ENCODE peak calls at places on chromosomes 16 and 17, in six cellular contexts. One of them, this sample, is unnamed. For H3K4me1, the result is how much of the 10 kb centered on the place peaks cover.

GRCh38 chr17:44602970-44603369 is 45.7 kb downstream of the FZD2 start:
- DNase-seq in H1: no peak
- DNase-seq in CD8-positive, alpha-beta memory T cell: no peak
- DNase-seq in K562: no peak
- DNase-seq in endodermal cell: no peak
- DNase-seq in breast epithelium: no peak
- DNase-seq in this sample: no peak

GRCh38 chr17:45841883-45842525 is 2.7 kb upstream of the SPPL2C start:
- DNase-seq in K562: no peak
- DNase-seq in CD8-positive, alpha-beta memory T cell: no peak
- DNase-seq in H1: no peak
- DNase-seq in breast epithelium: no peak
- DNase-seq in endodermal cell: no peak
- DNase-seq in this sample: no peak

GRCh38 chr16:27862953-27863352 is 200.6 kb downstream of the GSG1L start:
- DNase-seq in H1: no peak
- DNase-seq in K562: no peak
- DNase-seq in endodermal cell: no peak
- DNase-seq in breast epithelium: no peak
- DNase-seq in CD8-positive, alpha-beta memory T cell: no peak
- DNase-seq in this sample: no peak

GRCh38 chr17:17419621-17420020 is 57.2 kb upstream of the MED9 start:
- DNase-seq in endodermal cell: no peak
- DNase-seq in H1: no peak
- DNase-seq in K562: no peak
- DNase-seq in CD8-positive, alpha-beta memory T cell: no peak
- DNase-seq in breast epithelium: no peak
- DNase-seq in this sample: no peak

GRCh38 chr17:7043544-7044268 is at the start of gene SLC16A11:
- DNase-seq in K562: no peak
- DNase-seq in endodermal cell: peak
- DNase-seq in H1: no peak
- DNase-seq in CD8-positive, alpha-beta memory T cell: peak
- DNase-seq in breast epithelium: no peak
- DNase-seq in this sample: no peak

GRCh38 chr17:66464921-66465320 is 162.5 kb downstream of the PRKCA start:
- DNase-seq in CD8-positive, alpha-beta memory T cell: no peak
- DNase-seq in H1: no peak
- DNase-seq in endodermal cell: no peak
- DNase-seq in K562: no peak
- DNase-seq in breast epithelium: no peak
- DNase-seq in this sample: no peak

GRCh38 chr16:8522757-8523156 is 67.6 kb downstream of the TMEM114 start:
- DNase-seq in K562: no peak
- DNase-seq in H1: no peak
- DNase-seq in endodermal cell: no peak
- DNase-seq in CD8-positive, alpha-beta memory T cell: no peak
- DNase-seq in breast epithelium: no peak
- DNase-seq in this sample: no peak

GRCh38 chr16:30927789-30928378 is 4.5 kb downstream of the FBXL19 start:
- DNase-seq in breast epithelium: no peak
- DNase-seq in CD8-positive, alpha-beta memory T cell: peak
- DNase-seq in endodermal cell: peak
- DNase-seq in K562: peak
- DNase-seq in H1: peak
- DNase-seq in this sample: no peak

DNA sequence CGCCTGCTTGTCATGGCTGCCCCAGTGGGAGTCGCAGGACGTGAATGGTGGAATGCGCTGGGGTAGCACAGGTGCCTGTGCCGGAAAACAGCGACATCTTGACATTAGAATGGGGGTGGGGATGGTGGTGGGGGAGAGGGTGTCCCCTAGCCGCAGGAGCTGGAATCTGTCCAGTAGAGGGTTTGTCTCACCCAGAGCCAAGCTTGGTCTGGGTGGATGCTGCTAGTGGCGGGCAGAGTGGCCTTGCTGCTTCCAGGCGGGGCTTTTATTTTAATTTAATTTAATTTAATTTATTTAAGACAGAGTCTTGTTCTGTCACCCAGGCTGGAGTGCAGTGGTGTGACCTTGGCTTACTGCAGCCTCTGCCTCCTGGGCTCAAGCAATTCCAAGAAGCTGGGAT is 7.7 kb downstream of the BAIAP2 start:
- DNase-seq in breast epithelium: no peak
- DNase-seq in H1: no peak
- DNase-seq in endodermal cell: no peak
- DNase-seq in CD8-positive, alpha-beta memory T cell: no peak
- DNase-seq in K562: no peak
- DNase-seq in this sample: no peak
- H3K4me1 ChIP-seq in breast epithelium: under half
- H3K4me1 ChIP-seq in H1: under half
- H3K4me1 ChIP-seq in endodermal cell: under half
- H3K4me1 ChIP-seq in CD8-positive, alpha-beta memory T cell: under half
- H3K4me1 ChIP-seq in K562: under half
- H3K4me1 ChIP-seq in this sample: half or more

GRCh38 chr16:682493-683395 is 1.4 kb downstream of the JMJD8 start:
- DNase-seq in endodermal cell: no peak
- DNase-seq in H1: no peak
- DNase-seq in K562: no peak
- DNase-seq in CD8-positive, alpha-beta memory T cell: no peak
- DNase-seq in breast epithelium: no peak
- DNase-seq in this sample: no peak
- H3K4me3 ChIP-seq in endodermal cell: peak
- H3K4me3 ChIP-seq in H1: peak
- H3K4me3 ChIP-seq in K562: peak
- H3K4me3 ChIP-seq in CD8-positive, alpha-beta memory T cell: no peak
- H3K4me3 ChIP-seq in breast epithelium: no peak
- H3K4me3 ChIP-seq in this sample: no peak

GRCh38 chr17:77456951-77457548 is 316.3 kb downstream of the SEC14L1 start:
- DNase-seq in breast epithelium: no peak
- DNase-seq in CD8-positive, alpha-beta memory T cell: peak
- DNase-seq in H1: no peak
- DNase-seq in endodermal cell: no peak
- DNase-seq in K562: no peak
- DNase-seq in this sample: no peak

GRCh38 chr17:77455111-77455877 is 314.5 kb downstream of the SEC14L1 start:
- DNase-seq in CD8-positive, alpha-beta memory T cell: peak
- DNase-seq in H1: no peak
- DNase-seq in breast epithelium: no peak
- DNase-seq in endodermal cell: no peak
- DNase-seq in K562: no peak
- DNase-seq in this sample: no peak

GRCh38 chr17:77454560-77455095 is 313.9 kb downstream of the SEC14L1 start:
- DNase-seq in endodermal cell: peak
- DNase-seq in breast epithelium: no peak
- DNase-seq in CD8-positive, alpha-beta memory T cell: peak
- DNase-seq in K562: no peak
- DNase-seq in H1: no peak
- DNase-seq in this sample: no peak

GRCh38 chr17:77456271-77456950 is 315.6 kb downstream of the SEC14L1 start:
- DNase-seq in CD8-positive, alpha-beta memory T cell: peak
- DNase-seq in K562: no peak
- DNase-seq in H1: no peak
- DNase-seq in endodermal cell: no peak
- DNase-seq in breast epithelium: no peak
- DNase-seq in this sample: no peak

DNA sequence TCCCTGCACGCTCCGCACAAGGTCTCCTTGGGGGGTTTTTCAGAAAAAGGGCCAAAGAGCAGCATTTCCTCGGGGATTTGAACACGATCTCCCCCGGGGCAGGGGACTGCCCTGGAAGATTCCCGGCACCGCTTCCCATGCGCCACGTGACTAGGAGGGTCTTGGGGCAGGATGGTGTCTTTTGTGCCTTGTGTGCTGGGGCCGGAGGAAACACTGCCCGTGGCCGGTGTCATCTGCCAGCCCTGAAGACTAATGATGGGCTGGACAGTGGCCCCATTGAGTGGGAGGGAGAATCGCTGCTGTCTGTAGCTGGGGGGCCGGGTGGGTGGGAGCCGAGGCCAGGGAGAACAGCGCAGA is 315.1 kb downstream of the SEC14L1 start:
- DNase-seq in breast epithelium: no peak
- DNase-seq in H1: no peak
- DNase-seq in endodermal cell: no peak
- DNase-seq in CD8-positive, alpha-beta memory T cell: no peak
- DNase-seq in K562: no peak
- DNase-seq in this sample: no peak
- H3K4me1 ChIP-seq in breast epithelium: under half
- H3K4me1 ChIP-seq in H1: under half
- H3K4me1 ChIP-seq in endodermal cell: under half
- H3K4me1 ChIP-seq in CD8-positive, alpha-beta memory T cell: half or more
- H3K4me1 ChIP-seq in K562: under half
- H3K4me1 ChIP-seq in this sample: half or more

DNA sequence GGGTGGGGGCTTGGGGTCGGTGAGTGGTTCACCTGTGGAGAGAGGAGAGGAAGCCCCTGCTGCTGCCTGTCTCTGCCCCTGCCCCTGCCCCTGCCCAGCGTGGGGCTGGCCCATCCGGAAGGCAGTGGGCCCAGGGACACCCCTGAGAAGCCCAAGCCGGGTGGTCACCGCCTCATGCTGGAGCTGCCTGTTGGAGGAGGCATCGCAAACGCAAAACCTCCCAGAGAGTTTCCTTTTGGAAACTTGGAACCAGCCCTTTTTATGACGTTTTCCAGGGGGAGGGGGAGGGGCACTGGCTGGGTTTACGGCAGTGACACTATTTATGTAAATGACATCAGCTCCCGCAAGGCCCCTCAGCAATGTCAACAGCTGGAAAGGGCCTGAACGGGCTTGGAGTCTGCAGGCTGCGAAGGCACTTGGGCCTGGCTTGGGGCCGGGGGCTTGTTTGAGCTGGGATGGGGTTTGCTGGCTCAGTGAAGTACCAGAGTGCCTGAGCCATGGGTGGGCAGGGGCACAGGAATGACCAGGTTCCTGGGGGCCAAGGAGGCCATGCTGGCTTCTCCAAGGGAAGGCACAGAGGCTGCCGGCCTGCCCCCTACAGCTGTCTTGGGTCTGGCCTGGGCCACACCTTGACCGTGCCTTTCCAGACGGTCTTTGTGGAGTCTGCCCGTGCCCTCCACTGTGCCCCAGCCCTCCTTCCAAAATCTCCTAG is 219.5 kb downstream of the NTN1 start:
- DNase-seq in H1: peak
- DNase-seq in CD8-positive, alpha-beta memory T cell: no peak
- DNase-seq in endodermal cell: peak
- DNase-seq in breast epithelium: peak
- DNase-seq in K562: peak
- DNase-seq in this sample: no peak
- H3K4me3 ChIP-seq in H1: peak
- H3K4me3 ChIP-seq in CD8-positive, alpha-beta memory T cell: peak
- H3K4me3 ChIP-seq in endodermal cell: no peak
- H3K4me3 ChIP-seq in breast epithelium: peak
- H3K4me3 ChIP-seq in K562: no peak
- H3K4me3 ChIP-seq in this sample: peak

GRCh38 chr17:11142231-11142630 is 98.8 kb upstream of the SHISA6 start:
- DNase-seq in breast epithelium: no peak
- DNase-seq in K562: no peak
- DNase-seq in endodermal cell: no peak
- DNase-seq in CD8-positive, alpha-beta memory T cell: no peak
- DNase-seq in H1: no peak
- DNase-seq in this sample: no peak
- H3K4me1 ChIP-seq in breast epithelium: under half
- H3K4me1 ChIP-seq in K562: under half
- H3K4me1 ChIP-seq in endodermal cell: under half
- H3K4me1 ChIP-seq in CD8-positive, alpha-beta memory T cell: under half
- H3K4me1 ChIP-seq in H1: under half
- H3K4me1 ChIP-seq in this sample: under half

GRCh38 chr16:67194257-67194656 is 2.3 kb downstream of the E2F4 start:
- DNase-seq in endodermal cell: no peak
- DNase-seq in CD8-positive, alpha-beta memory T cell: no peak
- DNase-seq in K562: no peak
- DNase-seq in H1: no peak
- DNase-seq in breast epithelium: no peak
- DNase-seq in this sample: no peak
- H3K4me3 ChIP-seq in endodermal cell: no peak
- H3K4me3 ChIP-seq in CD8-positive, alpha-beta memory T cell: no peak
- H3K4me3 ChIP-seq in K562: no peak
- H3K4me3 ChIP-seq in H1: no peak
- H3K4me3 ChIP-seq in breast epithelium: no peak
- H3K4me3 ChIP-seq in this sample: no peak

DNA sequence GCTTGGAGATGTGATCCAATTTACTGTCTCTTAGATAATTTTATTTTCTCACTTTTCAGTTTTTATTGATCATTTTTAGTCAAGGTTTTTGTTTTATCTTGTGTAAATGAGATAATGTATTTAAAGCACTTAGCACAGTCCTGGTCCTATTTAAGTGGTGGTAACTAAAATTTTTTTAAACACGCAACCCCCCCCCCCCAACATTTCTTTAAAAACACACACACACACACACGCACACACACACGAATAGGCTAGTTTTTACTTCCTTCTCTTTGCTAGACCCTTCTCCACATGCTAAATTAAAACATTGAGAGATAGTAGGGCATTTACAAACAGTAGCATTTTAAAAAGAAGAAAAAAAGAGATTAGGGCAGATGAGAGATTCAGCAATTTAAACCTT is 4.9 kb downstream of the NFATC3 start:
- DNase-seq in endodermal cell: no peak
- DNase-seq in breast epithelium: no peak
- DNase-seq in CD8-positive, alpha-beta memory T cell: no peak
- DNase-seq in K562: peak
- DNase-seq in H1: no peak
- DNase-seq in this sample: no peak
- H3K4me1 ChIP-seq in endodermal cell: under half
- H3K4me1 ChIP-seq in breast epithelium: under half
- H3K4me1 ChIP-seq in CD8-positive, alpha-beta memory T cell: half or more
- H3K4me1 ChIP-seq in K562: under half
- H3K4me1 ChIP-seq in H1: under half
- H3K4me1 ChIP-seq in this sample: half or more